ENCODE peak calls at places on chromosomes 7 and 10, in five cellular contexts. G is prostate gland, S is suprapubic skin, E is breast epithelium, X is Panc1. M is an unnamed sample.

GRCh38 chr10:86941991-86942421 is 15.4 kb downstream of the MMRN2 start:
- DNase-seq in G (no peak), X (no peak), S (peak), E (peak), M (peak)

GRCh38 chr7:158650821-158651225 is 53.8 kb downstream of the NCAPG2 start:
- DNase-seq in E (no peak), X (no peak), G (no peak), S (no peak), M (no peak)

GRCh38 chr7:55144333-55144954 is 125.6 kb downstream of the EGFR start:
- DNase-seq in X (no peak), S (no peak), G (no peak), E (no peak), M (no peak)

GRCh38 chr7:74092964-74093339 is 9.3 kb downstream of the LIMK1 start:
- DNase-seq in E (no peak), X (no peak), S (no peak), G (no peak), M (no peak)

GRCh38 chr10:47114680-47115186 is 185.3 kb upstream of the GDF10 start:
- DNase-seq in E (no peak), S (no peak), X (no peak), G (no peak), M (no peak)

GRCh38 chr7:105654994-105655900 is 74.0 kb upstream of the EFCAB10 start:
- DNase-seq in X (no peak), G (no peak), S (no peak), E (no peak), M (no peak)

GRCh38 chr7:135509589-135509838 is 388 bp downstream of the CNOT4 start:
- DNase-seq in S (no peak), G (no peak), X (no peak), E (no peak), M (no peak)

GRCh38 chr7:54995631-54996340 is 23.0 kb upstream of the EGFR start:
- DNase-seq in X (peak), G (peak), E (no peak), S (no peak), M (no peak)

GRCh38 chr7:11193131-11193867 is 219.6 kb downstream of the PHF14 start:
- DNase-seq in S (no peak), G (peak), E (no peak), X (no peak), M (no peak)

GRCh38 chr10:42987575-42987974 is 89.3 kb upstream of the RET start:
- DNase-seq in S (peak), E (no peak), X (no peak), G (no peak), M (no peak)

GRCh38 chr7:3106353-3106752 is 62.7 kb upstream of the CARD11 start:
- DNase-seq in S (no peak), G (peak), X (no peak), E (no peak), M (no peak)

GRCh38 chr10:70146489-70147488 is at the start of gene TYSND1:
- DNase-seq in S (peak), X (peak), G (peak), E (peak), M (no peak)

GRCh38 chr7:23471090-23471859 is 984 bp upstream of the IGF2BP3 start:
- DNase-seq in X (no peak), E (no peak), S (no peak), G (no peak), M (peak)

GRCh38 chr7:57413529-57414398 is 36.2 kb upstream of the ZNF716 start:
- DNase-seq in S (no peak), E (no peak), X (no peak), G (no peak), M (peak)

GRCh38 chr10:27997865-27998177 is 1.1 kb downstream of the ODAD2 start:
- DNase-seq in G (no peak), E (no peak), S (no peak), X (no peak), M (no peak)

GRCh38 chr10:28001353-28001752 is 2.5 kb upstream of the ODAD2 start:
- DNase-seq in G (no peak), E (no peak), S (no peak), X (no peak), M (no peak)

GRCh38 chr10:27995311-27995710 is 3.6 kb downstream of the ODAD2 start:
- DNase-seq in G (no peak), S (no peak), E (no peak), X (no peak), M (no peak)

GRCh38 chr10:27998954-27999275 is at the start of gene ODAD2:
- DNase-seq in S (no peak), G (no peak), X (no peak), E (no peak), M (no peak)

DNA sequence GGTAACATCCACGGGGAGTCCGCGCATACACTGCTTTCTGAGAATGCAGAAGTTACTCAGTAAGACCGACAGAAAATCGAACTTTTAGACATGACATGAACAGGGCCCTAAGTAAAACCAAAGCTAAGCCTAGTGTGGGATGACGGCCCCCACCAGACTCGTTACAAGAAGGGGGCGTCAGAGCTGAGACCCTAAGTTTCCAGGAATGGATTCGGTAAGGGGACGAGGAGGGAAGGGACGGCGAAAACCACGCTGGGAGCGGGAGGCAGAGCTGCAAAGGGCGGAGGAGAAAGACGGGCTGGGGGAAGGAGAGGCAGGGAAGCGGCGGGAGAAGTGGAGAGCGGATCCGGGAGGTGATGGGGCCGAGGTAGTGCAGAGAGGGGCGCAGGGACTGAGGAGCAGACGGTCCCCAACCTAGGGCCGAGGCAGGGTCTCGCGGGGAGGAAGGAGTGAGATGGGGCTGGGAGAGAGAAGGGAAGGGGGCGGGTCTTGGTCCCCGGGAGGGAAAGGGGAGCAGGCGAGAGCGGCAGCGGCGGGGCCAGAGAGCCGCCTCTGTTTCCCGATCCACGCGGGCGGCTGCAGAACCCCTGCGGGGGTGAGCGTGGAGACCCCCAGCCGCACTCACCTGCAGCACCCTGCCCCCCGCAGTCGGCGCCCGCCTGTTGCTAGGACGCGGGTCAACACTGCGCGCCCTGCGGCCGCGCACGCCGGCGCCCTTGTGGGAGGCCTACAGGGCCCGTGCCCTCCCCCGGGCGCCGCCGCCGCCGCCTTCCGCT is 513 bp downstream of the ODAD2 start:
- DNase-seq in E (no peak), G (peak), S (no peak), X (no peak), M (no peak)
- TF ChIP-seq POLR2AphosphoS5 in E (no peak), G (no peak), S (no peak), X (no peak), M (no peak)

DNA sequence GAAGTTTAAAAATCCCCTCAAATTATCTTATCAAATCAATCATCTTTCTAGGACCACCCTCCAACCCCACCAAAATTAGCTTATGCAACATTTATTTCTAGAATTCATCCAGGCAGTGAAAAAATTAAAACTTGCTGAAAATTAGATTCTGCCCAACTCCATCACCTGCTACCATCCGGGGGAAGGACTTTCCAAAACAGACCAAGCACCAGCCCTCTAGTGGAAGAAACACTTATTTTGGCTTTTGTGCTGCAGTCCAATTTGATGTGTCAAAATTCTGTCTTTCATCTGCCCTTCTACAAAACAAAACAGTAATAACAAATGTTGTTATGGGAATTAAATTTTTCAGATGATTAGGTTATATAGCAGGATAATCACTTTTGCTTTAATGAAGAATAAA is 35.1 kb downstream of the GCC1 start:
- DNase-seq in G (no peak), E (no peak), X (no peak), S (no peak), M (no peak)
- TF ChIP-seq CTCF in G (no peak), E (no peak), X (peak), S (no peak), M (no peak)

GRCh38 chr10:89138755-89139154 is 68.4 kb downstream of the CH25H start:
- DNase-seq in G (no peak), X (no peak), S (no peak), E (no peak), M (no peak)
- H3K4me3 ChIP-seq in G (no peak), X (no peak), S (no peak), E (no peak), M (no peak)

GRCh38 chr10:26706936-26707335 is 9.4 kb downstream of the PDSS1 start:
- DNase-seq in E (no peak), S (no peak), X (no peak), G (no peak), M (no peak)
- TF ChIP-seq POLR2AphosphoS5 in E (no peak), S (no peak), X (no peak), G (no peak), M (no peak)

GRCh38 chr7:16420329-16420648 is 1.0 kb downstream of the CRPPA start:
- DNase-seq in X (no peak), E (no peak), G (no peak), S (no peak), M (no peak)

GRCh38 chr7:16419859-16420258 is 1.5 kb downstream of the CRPPA start:
- DNase-seq in E (no peak), X (no peak), S (no peak), G (no peak), M (no peak)

GRCh38 chr7:16421333-16422099 is at the start of gene CRPPA:
- DNase-seq in S (no peak), X (no peak), G (peak), E (peak), M (no peak)

GRCh38 chr7:16422100-16422430 is 727 bp upstream of the CRPPA start:
- DNase-seq in X (no peak), S (no peak), G (no peak), E (no peak), M (no peak)

DNA sequence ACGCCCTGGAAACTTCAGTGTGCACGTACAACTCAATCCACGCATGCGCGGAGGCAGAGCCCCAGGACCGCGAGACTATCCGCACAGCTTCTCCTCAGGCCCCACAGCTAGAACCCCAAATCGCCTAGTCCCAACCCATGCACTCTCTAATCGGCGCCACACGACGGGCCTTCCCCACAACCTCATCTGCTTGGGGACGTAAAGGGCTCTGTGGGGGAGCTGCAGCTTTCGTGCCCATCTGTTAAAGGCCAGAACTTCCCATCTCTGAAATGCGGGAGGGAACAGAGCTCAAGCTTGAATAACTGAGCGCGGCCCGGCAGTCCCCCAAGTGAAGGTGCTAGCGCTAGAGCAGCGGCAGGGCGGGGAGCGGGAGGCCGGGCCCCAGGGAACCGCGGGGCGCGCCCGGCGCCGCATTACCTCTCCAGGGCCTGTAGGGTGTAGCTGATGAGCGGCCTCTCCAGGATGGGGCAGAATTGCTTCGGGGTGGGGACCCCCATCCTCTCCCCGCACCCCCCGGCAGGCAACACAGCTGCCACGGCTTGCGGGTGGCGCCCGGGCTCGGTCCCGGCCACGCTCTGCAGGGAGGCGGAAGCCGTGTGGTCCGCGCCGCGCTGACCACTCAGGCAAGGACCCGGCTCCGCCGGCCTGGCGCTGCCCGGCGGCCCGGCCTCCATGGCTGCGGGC is 547 bp downstream of the CRPPA start:
- DNase-seq in G (peak), X (peak), E (peak), S (peak), M (no peak)
- TF ChIP-seq CTCF in G (no peak), X (peak), E (no peak), S (peak), M (no peak)

DNA sequence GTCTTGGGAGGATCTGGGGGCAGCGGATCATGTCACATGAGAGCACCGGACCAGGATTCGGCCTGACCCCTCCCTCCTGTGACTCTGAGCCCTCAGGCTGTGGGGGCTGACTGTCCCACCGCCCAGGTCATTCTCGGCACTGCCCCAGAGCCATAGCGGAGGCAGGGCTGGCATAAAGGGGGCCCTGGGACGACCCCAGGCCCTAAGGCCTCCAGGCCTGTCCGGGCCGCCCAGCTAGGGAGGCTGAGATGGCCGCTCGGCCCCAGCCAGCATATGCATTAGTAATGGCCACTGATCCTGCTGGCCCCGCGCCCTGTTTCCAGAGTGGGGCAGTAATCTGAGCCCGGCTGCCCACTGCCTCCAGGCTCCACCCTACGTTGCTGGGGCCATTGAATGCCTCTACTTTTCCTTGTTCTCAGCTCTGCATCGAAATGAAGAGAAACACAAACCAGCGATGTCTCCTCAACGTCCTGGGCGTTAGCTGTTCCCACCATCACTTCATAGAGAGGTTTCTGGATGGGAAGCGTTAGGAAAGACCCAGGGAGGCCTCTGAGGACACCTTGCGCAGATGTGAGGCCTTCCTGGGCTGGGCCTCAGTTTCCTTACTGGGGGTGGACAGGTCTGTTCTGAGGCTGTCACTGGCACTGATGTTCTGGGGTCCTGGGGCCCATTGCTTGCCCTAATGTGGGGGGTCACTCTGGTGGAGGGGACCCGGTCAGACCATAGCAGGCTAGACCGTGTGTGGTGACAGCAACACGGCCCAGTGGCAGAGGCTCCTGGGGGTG is 148.3 kb downstream of the UBE2H start:
- DNase-seq in S (no peak), G (no peak), X (no peak), E (no peak), M (no peak)
- H3K4me3 ChIP-seq in S (no peak), G (no peak), X (no peak), E (no peak), M (no peak)

DNA sequence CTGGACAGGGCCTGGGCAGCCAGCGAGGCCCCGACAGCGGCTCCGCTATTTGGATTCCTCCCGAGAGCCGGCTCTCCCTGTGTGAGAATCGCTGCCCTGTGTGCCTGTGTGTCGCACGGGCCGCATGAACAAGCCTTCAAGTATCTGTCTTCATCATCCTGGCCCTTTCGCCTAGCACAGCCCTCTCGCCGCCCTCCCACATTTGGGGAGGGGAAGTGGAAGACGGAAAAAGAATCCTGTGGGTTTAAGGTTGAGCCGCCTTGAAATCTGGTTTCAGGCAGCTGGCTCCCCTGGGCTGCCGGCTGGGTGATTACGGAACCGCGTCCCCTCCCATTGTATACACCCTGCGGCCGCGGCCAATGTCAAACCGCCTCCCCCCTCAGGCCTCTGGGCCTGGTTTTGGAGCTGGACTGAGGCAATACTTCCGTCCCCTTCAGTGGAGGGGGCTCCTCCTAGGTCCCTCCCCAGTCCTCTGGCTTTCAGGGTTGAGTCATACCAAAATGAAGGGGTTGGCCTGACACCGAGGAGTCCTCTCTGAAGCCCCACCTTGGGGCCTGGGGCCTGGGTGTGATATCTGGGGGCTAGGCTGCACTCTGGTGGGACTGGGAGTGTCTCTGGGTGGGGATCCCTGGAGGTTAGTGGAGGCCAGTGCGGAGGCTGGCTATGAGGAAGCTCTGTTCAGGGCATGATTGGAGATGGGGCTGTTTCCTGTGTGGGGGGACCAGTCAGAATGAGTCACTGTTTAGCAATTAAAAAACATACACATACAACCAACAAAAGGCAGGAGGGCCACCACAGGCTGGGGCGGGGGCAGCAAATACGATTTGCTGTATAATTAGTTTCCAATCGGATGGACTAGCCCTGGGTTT is 1.7 kb downstream of the TRIM8 start:
- DNase-seq in S (peak), E (peak), G (peak), X (peak), M (peak)
- TF ChIP-seq POLR2AphosphoS5 in S (peak), E (peak), G (peak), X (peak), M (peak)

DNA sequence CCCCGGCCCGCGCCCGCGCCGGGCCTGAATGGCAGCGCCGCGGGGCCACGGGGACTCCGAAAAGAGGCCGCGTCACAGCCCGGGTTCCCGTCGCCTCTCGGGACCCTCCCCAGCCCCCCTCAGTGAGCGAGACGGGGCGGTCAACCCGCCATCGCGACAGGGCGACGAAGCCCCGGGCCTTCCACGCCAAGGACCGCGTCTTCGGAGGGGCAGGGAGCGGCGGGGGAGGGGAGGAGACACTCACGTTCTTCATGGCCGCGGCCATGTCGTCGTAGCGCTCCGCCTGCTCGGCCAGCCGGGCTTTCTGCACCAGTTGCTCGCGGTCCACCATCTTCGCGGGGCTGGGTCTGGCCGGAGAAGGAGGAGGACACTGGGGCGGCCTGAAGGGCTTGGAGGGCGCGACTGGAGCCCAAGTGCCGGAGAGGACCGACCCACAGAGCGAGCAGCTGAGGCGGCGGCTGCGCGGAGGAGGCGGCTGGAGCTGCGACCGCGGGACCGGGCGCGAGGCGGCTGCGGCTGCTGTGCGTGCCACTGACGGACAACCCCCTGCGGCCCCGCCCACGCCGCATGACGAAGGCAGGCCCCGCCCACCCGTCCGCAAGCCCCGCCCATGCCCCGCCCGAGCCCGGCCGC is at the start of gene YWHAG:
- DNase-seq in X (no peak), S (peak), E (peak), G (peak), M (no peak)
- TF ChIP-seq CTCF in X (no peak), S (no peak), E (no peak), G (no peak), M (no peak)

M was measured in vagina.